ENCODE peak calls at places on chromosomes 3 and 15, in seven cellular contexts. One of them, this sample, is unnamed.
A peak's percentile ranks its signal among the peaks of the same experiment; 100 is the strongest.

GRCh38 chr3:52021869-52022268 is 26.2 kb upstream of the RPL29 start:
- DNase-seq in NCI-H1417: peak; percentile 46
- DNase-seq in HCEC 1CT: no peak
- DNase-seq in GM12878: no peak
- DNase-seq in HEK293T: no peak
- DNase-seq in NAMALWA: no peak
- DNase-seq in amniotic stem cell: no peak
- DNase-seq in this sample: no peak

GRCh38 chr15:70505411-70505919 is 257.9 kb downstream of the UACA start:
- DNase-seq in NCI-H1417: no peak
- DNase-seq in HCEC 1CT: peak; percentile 80
- DNase-seq in GM12878: no peak
- DNase-seq in HEK293T: no peak
- DNase-seq in NAMALWA: peak; percentile 40
- DNase-seq in amniotic stem cell: peak; percentile 60
- DNase-seq in this sample: peak; percentile 87

GRCh38 chr3:180306691-180307090 is 270.0 kb upstream of the PEX5L start:
- DNase-seq in NCI-H1417: no peak
- DNase-seq in HCEC 1CT: no peak
- DNase-seq in GM12878: no peak
- DNase-seq in HEK293T: no peak
- DNase-seq in NAMALWA: no peak
- DNase-seq in amniotic stem cell: no peak
- DNase-seq in this sample: peak; percentile 25

GRCh38 chr3:30810617-30811016 is 83.8 kb downstream of the GADL1 start:
- DNase-seq in NCI-H1417: no peak
- DNase-seq in HCEC 1CT: no peak
- DNase-seq in GM12878: no peak
- DNase-seq in HEK293T: no peak
- DNase-seq in NAMALWA: no peak
- DNase-seq in amniotic stem cell: no peak
- DNase-seq in this sample: no peak

GRCh38 chr15:77069521-77070121 is 1.3 kb downstream of the TSPAN3 start:
- DNase-seq in NCI-H1417: peak; percentile 30
- DNase-seq in HCEC 1CT: no peak
- DNase-seq in GM12878: no peak
- DNase-seq in HEK293T: no peak
- DNase-seq in NAMALWA: peak; percentile 33
- DNase-seq in amniotic stem cell: no peak
- DNase-seq in this sample: no peak

GRCh38 chr3:139935071-139935865 is at the start of gene CLSTN2:
- DNase-seq in NCI-H1417: peak; percentile 87
- DNase-seq in HCEC 1CT: no peak
- DNase-seq in GM12878: no peak
- DNase-seq in HEK293T: peak; percentile 76
- DNase-seq in NAMALWA: no peak
- DNase-seq in amniotic stem cell: peak; percentile 10
- DNase-seq in this sample: no peak

GRCh38 chr3:174532216-174532615 is 326.9 kb upstream of the NAALADL2 start:
- DNase-seq in NCI-H1417: no peak
- DNase-seq in HCEC 1CT: no peak
- DNase-seq in GM12878: no peak
- DNase-seq in HEK293T: no peak
- DNase-seq in NAMALWA: no peak
- DNase-seq in amniotic stem cell: no peak
- DNase-seq in this sample: no peak

GRCh38 chr3:71694358-71694999 is 30.7 kb downstream of the EIF4E3 start:
- DNase-seq in NCI-H1417: no peak
- DNase-seq in HCEC 1CT: peak; percentile 94
- DNase-seq in GM12878: no peak
- DNase-seq in HEK293T: no peak
- DNase-seq in NAMALWA: no peak
- DNase-seq in amniotic stem cell: peak; percentile 76
- DNase-seq in this sample: peak; percentile 96

GRCh38 chr3:58116161-58116955 is 94.4 kb downstream of the DNASE1L3 start:
- DNase-seq in NCI-H1417: no peak
- DNase-seq in HCEC 1CT: no peak
- DNase-seq in GM12878: peak; percentile 83
- DNase-seq in HEK293T: no peak
- DNase-seq in NAMALWA: peak; percentile 7
- DNase-seq in amniotic stem cell: no peak
- DNase-seq in this sample: no peak

GRCh38 chr3:27596920-27597319 is 112.7 kb upstream of the SLC4A7 start:
- DNase-seq in NCI-H1417: no peak
- DNase-seq in HCEC 1CT: peak; percentile 32
- DNase-seq in GM12878: no peak
- DNase-seq in HEK293T: no peak
- DNase-seq in NAMALWA: no peak
- DNase-seq in amniotic stem cell: no peak
- DNase-seq in this sample: peak; percentile 46

GRCh38 chr15:31311735-31312134 is 14.9 kb upstream of the KLF13 start:
- DNase-seq in NCI-H1417: no peak
- DNase-seq in HCEC 1CT: no peak
- DNase-seq in GM12878: no peak
- DNase-seq in HEK293T: no peak
- DNase-seq in NAMALWA: no peak
- DNase-seq in amniotic stem cell: no peak
- DNase-seq in this sample: no peak

GRCh38 chr15:25346371-25346770 is 92.5 kb downstream of the UBE3A start:
- DNase-seq in NCI-H1417: no peak
- DNase-seq in HCEC 1CT: no peak
- DNase-seq in GM12878: no peak
- DNase-seq in HEK293T: no peak
- DNase-seq in NAMALWA: no peak
- DNase-seq in amniotic stem cell: no peak
- DNase-seq in this sample: no peak

GRCh38 chr15:74540135-74540760 is 772 bp upstream of the ARID3B start:
- DNase-seq in NCI-H1417: peak; percentile 50
- DNase-seq in HCEC 1CT: peak; percentile 30
- DNase-seq in GM12878: no peak
- DNase-seq in HEK293T: no peak
- DNase-seq in NAMALWA: peak; percentile 56
- DNase-seq in amniotic stem cell: no peak
- DNase-seq in this sample: peak; percentile 60

GRCh38 chr3:26191556-26191955 is 401.7 kb downstream of the OXSM start:
- DNase-seq in NCI-H1417: no peak
- DNase-seq in HCEC 1CT: no peak
- DNase-seq in GM12878: no peak
- DNase-seq in HEK293T: no peak
- DNase-seq in NAMALWA: no peak
- DNase-seq in amniotic stem cell: no peak
- DNase-seq in this sample: no peak

GRCh38 chr3:53234130-53234840 is 21.5 kb downstream of the TKT start:
- DNase-seq in NCI-H1417: no peak
- DNase-seq in HCEC 1CT: no peak
- DNase-seq in GM12878: no peak
- DNase-seq in HEK293T: no peak
- DNase-seq in NAMALWA: no peak
- DNase-seq in amniotic stem cell: no peak
- DNase-seq in this sample: no peak

GRCh38 chr15:91224750-91225380 is 124.8 kb downstream of the SV2B start:
- DNase-seq in NCI-H1417: peak; percentile 56
- DNase-seq in HCEC 1CT: peak; percentile 32
- DNase-seq in GM12878: peak; percentile 5
- DNase-seq in HEK293T: peak; percentile 71
- DNase-seq in NAMALWA: peak; percentile 41
- DNase-seq in amniotic stem cell: no peak
- DNase-seq in this sample: peak; percentile 41

GRCh38 chr15:67104453-67104852 is 39.1 kb downstream of the SMAD3 start:
- DNase-seq in NCI-H1417: no peak
- DNase-seq in HCEC 1CT: no peak
- DNase-seq in GM12878: no peak
- DNase-seq in HEK293T: no peak
- DNase-seq in NAMALWA: no peak
- DNase-seq in amniotic stem cell: no peak
- DNase-seq in this sample: no peak

GRCh38 chr3:179450901-179451334 is 352 bp downstream of the GNB4 start:
- DNase-seq in NCI-H1417: no peak
- DNase-seq in HCEC 1CT: peak; percentile 38
- DNase-seq in GM12878: no peak
- DNase-seq in HEK293T: peak; percentile 9
- DNase-seq in NAMALWA: peak; percentile 64
- DNase-seq in amniotic stem cell: no peak
- DNase-seq in this sample: peak; percentile 23

GRCh38 chr3:99921986-99922385 is 104.3 kb downstream of the CMSS1 start:
- DNase-seq in NCI-H1417: no peak
- DNase-seq in HCEC 1CT: no peak
- DNase-seq in GM12878: no peak
- DNase-seq in HEK293T: no peak
- DNase-seq in NAMALWA: no peak
- DNase-seq in amniotic stem cell: no peak
- DNase-seq in this sample: no peak

GRCh38 chr3:122560680-122561079 is 3.4 kb downstream of the PARP9 start:
- DNase-seq in NCI-H1417: peak; percentile 44
- DNase-seq in HCEC 1CT: peak; percentile 61
- DNase-seq in GM12878: peak; percentile 63
- DNase-seq in HEK293T: peak; percentile 41
- DNase-seq in NAMALWA: peak; percentile 86
- DNase-seq in amniotic stem cell: peak; percentile 44
- DNase-seq in this sample: peak; percentile 71

GRCh38 chr15:61064653-61065052 is 164.4 kb downstream of the RORA start:
- DNase-seq in NCI-H1417: no peak
- DNase-seq in HCEC 1CT: no peak
- DNase-seq in GM12878: no peak
- DNase-seq in HEK293T: no peak
- DNase-seq in NAMALWA: no peak
- DNase-seq in amniotic stem cell: no peak
- DNase-seq in this sample: no peak

GRCh38 chr3:195008816-195009215 is 262.1 kb downstream of the XXYLT1 start:
- DNase-seq in NCI-H1417: no peak
- DNase-seq in HCEC 1CT: no peak
- DNase-seq in GM12878: no peak
- DNase-seq in HEK293T: no peak
- DNase-seq in NAMALWA: no peak
- DNase-seq in amniotic stem cell: no peak
- DNase-seq in this sample: no peak

GRCh38 chr3:129673012-129673411 is 66.5 kb upstream of the PLXND1 start:
- DNase-seq in NCI-H1417: no peak
- DNase-seq in HCEC 1CT: no peak
- DNase-seq in GM12878: no peak
- DNase-seq in HEK293T: no peak
- DNase-seq in NAMALWA: no peak
- DNase-seq in amniotic stem cell: no peak
- DNase-seq in this sample: no peak

This sample was measured in IMR-90.